ENCODE peak calls at places on chromosome X, in eight cellular contexts. R is left lung, Y is cardiac muscle cell, B is breast epithelium, Q is endodermal cell, W is stomach, G is uterus, T is ascending aorta. A is an unnamed sample.

GRCh38 chrX:152861116-152861515 is 30.3 kb downstream of the NSDHL start:
- DNase-seq in T (no peak), R (no peak), Y (peak; percentile 3), W (no peak), G (no peak), Q (no peak), B (no peak), A (no peak)

GRCh38 chrX:112048707-112049106 is 33.9 kb downstream of the TRPC5 start:
- DNase-seq in Q (no peak), W (no peak), Y (no peak), G (no peak), B (no peak), T (no peak), R (no peak), A (no peak)

GRCh38 chrX:155215443-155216178 is 649 bp upstream of the VBP1 start:
- DNase-seq in Y (no peak), Q (no peak), R (no peak), G (no peak), T (no peak), W (no peak), B (no peak), A (no peak)

GRCh38 chrX:123408856-123409737 is 225.0 kb downstream of the GRIA3 start:
- DNase-seq in T (no peak), Y (peak; percentile 4), Q (no peak), G (no peak), B (no peak), R (no peak), W (no peak), A (no peak)

GRCh38 chrX:3771756-3772155 is 58.3 kb upstream of the PRKX start:
- DNase-seq in T (no peak), Q (no peak), G (no peak), W (no peak), Y (no peak), R (no peak), B (no peak), A (no peak)

GRCh38 chrX:47185241-47185640 is 8.4 kb upstream of the UBA1 start:
- DNase-seq in R (no peak), Y (no peak), T (no peak), B (no peak), G (no peak), W (no peak), Q (no peak), A (no peak)

GRCh38 chrX:68503830-68504229 is 5.0 kb downstream of the YIPF6 start:
- DNase-seq in B (no peak), G (no peak), T (no peak), W (no peak), Y (no peak), R (no peak), Q (no peak), A (no peak)

GRCh38 chrX:39324233-39324632 is 523.0 kb downstream of the MID1IP1 start:
- DNase-seq in W (no peak), R (no peak), Q (no peak), B (no peak), Y (no peak), G (no peak), T (no peak), A (no peak)

GRCh38 chrX:46268429-46268828 is 276.8 kb downstream of the ZNF674 start:
- DNase-seq in R (no peak), T (no peak), G (no peak), W (no peak), Y (peak; percentile 25), B (no peak), Q (no peak), A (no peak)

GRCh38 chrX:42143866-42144592 is 220.7 kb upstream of the CASK start:
- DNase-seq in Q (no peak), T (no peak), W (no peak), R (no peak), B (no peak), G (no peak), Y (no peak), A (no peak)

GRCh38 chrX:53223068-53223693 is 1.8 kb downstream of the KDM5C start:
- DNase-seq in T (no peak), G (no peak), R (no peak), Y (peak; percentile 5), B (no peak), W (no peak), Q (peak; percentile 61), A (no peak)

GRCh38 chrX:57595381-57595811 is 3.6 kb downstream of the ZXDB start:
- DNase-seq in Y (peak; percentile 83), R (no peak), G (peak; percentile 46), W (no peak), Q (no peak), B (no peak), T (no peak), A (no peak)

GRCh38 chrX:973010-973409 is 239.4 kb downstream of the CRLF2 start:
- DNase-seq in G (no peak), R (no peak), W (no peak), Y (no peak), B (no peak), T (no peak), Q (no peak), A (no peak)

GRCh38 chrX:51894697-51895336 is 1.4 kb downstream of the MAGED1 start:
- DNase-seq in Y (peak; percentile 38), G (peak; percentile 25), R (peak; percentile 24), W (no peak), T (no peak), B (no peak), Q (peak; percentile 54), A (no peak)

GRCh38 chrX:136616987-136617685 is 30.8 kb upstream of the CD40LG start:
- DNase-seq in B (no peak), Q (no peak), W (no peak), R (no peak), Y (no peak), G (no peak), T (no peak), A (peak; percentile 35)

GRCh38 chrX:24890677-24891076 is 125.1 kb downstream of the ARX start:
- DNase-seq in T (no peak), Q (no peak), W (no peak), B (no peak), G (no peak), R (no peak), Y (no peak), A (no peak)

GRCh38 chrX:39492495-39493162 is 605.1 kb downstream of the BCOR start:
- DNase-seq in R (no peak), Y (no peak), W (no peak), T (no peak), B (no peak), G (peak; percentile 35), Q (no peak), A (no peak)

GRCh38 chrX:103376979-103377324 is 614 bp downstream of the BEX3 start:
- DNase-seq in Y (peak; percentile 51), Q (peak; percentile 81), B (no peak), W (no peak), G (no peak), R (peak; percentile 54), T (no peak), A (no peak)

GRCh38 chrX:152637649-152638442 is at the start of gene GABRQ:
- DNase-seq in Q (peak; percentile 94), T (no peak), R (peak; percentile 59), B (no peak), W (peak; percentile 29), G (no peak), Y (peak; percentile 45), A (no peak)

GRCh38 chrX:65300104-65300809 is 234.3 kb downstream of the LAS1L start:
- DNase-seq in Q (peak; percentile 85), B (no peak), G (no peak), W (no peak), R (no peak), Y (no peak), T (no peak), A (no peak)

GRCh38 chrX:140507223-140507981 is 2.5 kb upstream of the SOX3 start:
- DNase-seq in T (no peak), W (no peak), Q (peak; percentile 46), G (no peak), B (no peak), R (no peak), Y (no peak), A (no peak)

GRCh38 chrX:135596495-135596894 is 76.0 kb downstream of the INTS6L start:
- DNase-seq in B (no peak), Q (peak; percentile 83), W (peak; percentile 40), R (no peak), G (no peak), T (no peak), Y (peak; percentile 45), A (no peak)

GRCh38 chrX:149871940-149872339 is 9.0 kb upstream of the MAGEA8 start:
- DNase-seq in R (no peak), Y (peak; percentile 10), B (peak; percentile 62), G (no peak), T (no peak), Q (peak; percentile 81), W (peak; percentile 56), A (peak; percentile 47)
- TF ChIP-seq CTCF in R (no peak), Y (peak; percentile 34), B (peak; percentile 27), G (no peak), T (no peak), Q (peak; percentile 74), W (no peak), A (no peak)

DNA sequence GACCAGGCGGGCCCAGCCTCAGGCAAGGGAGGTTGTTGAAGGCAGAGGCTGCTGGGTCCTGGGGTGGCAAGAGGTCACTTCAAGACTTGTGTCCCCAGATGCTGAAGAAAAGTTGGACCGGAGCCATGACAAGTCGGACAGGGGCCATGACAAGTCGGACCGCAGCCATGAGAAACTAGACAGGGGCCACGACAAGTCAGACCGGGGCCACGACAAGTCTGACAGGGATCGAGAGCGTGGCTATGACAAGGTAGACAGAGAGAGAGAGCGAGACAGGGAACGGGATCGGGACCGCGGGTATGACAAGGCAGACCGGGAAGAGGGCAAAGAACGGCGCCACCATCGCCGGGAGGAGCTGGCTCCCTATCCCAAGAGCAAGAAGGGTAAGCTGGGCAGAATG is 4.4 kb downstream of the PQBP1 start:
- DNase-seq in T (no peak), R (no peak), G (no peak), Y (no peak), Q (no peak), B (no peak), W (no peak), A (no peak)
- H3K4me1 ChIP-seq in T (peaks cover 3% of the 10 kb centered on the region), R (peaks cover 11% of the 10 kb centered on the region), G (no peaks in the 10 kb centered on the region), Y (no peaks in the 10 kb centered on the region), Q (no peaks in the 10 kb centered on the region), B (no peaks in the 10 kb centered on the region), W (peaks cover 11% of the 10 kb centered on the region), A (peaks cover 12% of the 10 kb centered on the region)

DNA sequence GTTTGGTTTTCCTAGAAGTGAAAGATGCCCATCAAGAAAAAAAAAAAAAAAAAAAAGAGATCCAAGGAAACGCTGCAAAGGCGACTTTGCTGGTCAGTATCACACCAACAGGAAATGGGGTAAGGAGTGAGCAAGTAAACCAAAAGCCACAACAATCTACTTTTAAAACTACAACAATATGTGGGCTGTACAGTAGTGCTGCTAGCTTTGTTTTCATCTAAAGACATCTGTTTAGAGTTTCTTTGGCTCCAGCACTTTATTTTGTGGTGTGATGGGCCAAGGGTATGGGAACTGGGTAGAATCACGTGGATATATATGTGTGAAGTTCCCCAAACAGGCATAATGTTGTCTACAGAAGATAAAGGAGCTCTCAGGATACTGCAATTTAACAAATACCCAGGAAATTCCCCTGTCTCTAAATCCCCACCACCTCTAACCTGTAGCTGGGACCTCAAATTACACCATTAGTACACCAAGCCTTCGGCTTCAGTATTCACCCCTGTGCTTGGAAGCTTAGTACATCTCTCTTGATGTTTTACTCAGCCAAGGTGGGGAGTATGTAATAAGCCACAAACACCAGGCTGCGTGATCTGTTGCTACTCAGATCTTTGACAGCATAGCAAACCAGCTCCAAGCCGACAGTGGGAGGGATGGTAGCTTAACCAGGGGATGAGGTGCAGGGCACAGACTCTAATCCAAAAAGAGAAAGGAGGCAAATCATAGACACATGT is 208.0 kb downstream of the HS6ST2 start:
- DNase-seq in R (no peak), Y (peak; percentile 15), G (no peak), T (no peak), W (no peak), B (no peak), Q (no peak), A (no peak)
- H3K4me3 ChIP-seq in R (no peak overlapping the region), Y (no peak overlapping the region), G (no peak overlapping the region), T (no peak overlapping the region), W (no peak overlapping the region), B (no peak overlapping the region), Q (no peak overlapping the region), A (no peak overlapping the region)

GRCh38 chrX:7828594-7828993 is 14.4 kb upstream of the VCX start:
- DNase-seq in B (no peak), R (no peak), Y (no peak), Q (no peak), T (no peak), G (no peak), W (no peak), A (no peak)
- TF ChIP-seq CTCF in B (no peak), R (no peak), Y (no peak), Q (peak; percentile 73), T (no peak), G (no peak), W (no peak), A (no peak)